ENCODE peak calls at places on chromosomes 16 and 17, in five cellular contexts. Q, W, E, I and T are unnamed samples.

GRCh38 chr16:27318399-27319256 is 4.9 kb downstream of the IL4R start:
- DNase-seq in Q (no peak), W (peak; percentile 40), E (no peak), I (no peak), T (no peak)

GRCh38 chr17:6701719-6702118 is 11.4 kb downstream of the SLC13A5 start:
- DNase-seq in Q (peak; percentile 58), W (peak; percentile 17), E (no peak), I (no peak), T (no peak)

GRCh38 chr17:37062036-37062435 is 113.3 kb downstream of the AATF start:
- DNase-seq in Q (no peak), W (no peak), E (no peak), I (no peak), T (no peak)

GRCh38 chr16:1723450-1724147 is 17.6 kb downstream of the MAPK8IP3 start:
- DNase-seq in Q (peak; percentile 51), W (no peak), E (peak; percentile 48), I (peak; percentile 55), T (no peak)

GRCh38 chr16:1413684-1414531 is 596 bp downstream of the UNKL start:
- DNase-seq in Q (peak; percentile 52), W (peak; percentile 68), E (no peak), I (peak; percentile 71), T (peak; percentile 35)

GRCh38 chr16:5461574-5461973 is 364.0 kb upstream of the EEF2KMT start:
- DNase-seq in Q (no peak), W (no peak), E (no peak), I (no peak), T (no peak)

GRCh38 chr16:28104404-28104803 is 40.9 kb upstream of the GSG1L start:
- DNase-seq in Q (no peak), W (no peak), E (no peak), I (no peak), T (no peak)

GRCh38 chr16:56478228-56479049 is 27.1 kb downstream of the OGFOD1 start:
- DNase-seq in Q (no peak), W (no peak), E (no peak), I (no peak), T (no peak)

GRCh38 chr17:81961087-81961514 is at the start of gene NOTUM:
- DNase-seq in Q (no peak), W (no peak), E (no peak), I (no peak), T (no peak)